ENCODE peak calls at places on chromosomes 12 and 14, in eight cellular contexts. C, I, B, X, Y, K, N and Q are unnamed samples.

GRCh38 chr14:20118795-20119194 is 8.3 kb downstream of the OR4K17 start:
- DNase-seq in C (peak), I (no peak), B (no peak), X (no peak), Y (no peak), K (no peak), N (no peak), Q (no peak)

GRCh38 chr14:91261986-91262549 is 17.6 kb upstream of the GPR68 start:
- DNase-seq in C (no peak), I (no peak), B (no peak), X (no peak), Y (no peak), K (no peak), N (no peak), Q (no peak)

GRCh38 chr12:76266797-76267196 is 81.4 kb downstream of the BBS10 start:
- DNase-seq in C (peak), I (no peak), B (no peak), X (no peak), Y (peak), K (peak), N (no peak), Q (no peak)

GRCh38 chr12:73892181-73892580 is 645.5 kb upstream of the ATXN7L3B start:
- DNase-seq in C (no peak), I (no peak), B (no peak), X (no peak), Y (no peak), K (peak), N (no peak), Q (no peak)

GRCh38 chr12:7125632-7126227 is 3.0 kb downstream of the RBP5 start:
- DNase-seq in C (no peak), I (no peak), B (no peak), X (no peak), Y (no peak), K (no peak), N (no peak), Q (no peak)

GRCh38 chr14:100201701-100202100 is 37.2 kb upstream of the YY1 start:
- DNase-seq in C (no peak), I (no peak), B (no peak), X (no peak), Y (no peak), K (peak), N (no peak), Q (no peak)

GRCh38 chr14:20601522-20601921 is 10.3 kb upstream of the RNASE12 start:
- DNase-seq in C (no peak), I (no peak), B (no peak), X (no peak), Y (no peak), K (no peak), N (no peak), Q (no peak)

GRCh38 chr12:114684098-114684869 is at the start of gene TBX3:
- DNase-seq in C (peak), I (no peak), B (peak), X (peak), Y (peak), K (peak), N (peak), Q (peak)

GRCh38 chr14:77037886-77038511 is 9.5 kb upstream of the IRF2BPL start:
- DNase-seq in C (no peak), I (no peak), B (peak), X (no peak), Y (no peak), K (peak), N (no peak), Q (peak)

GRCh38 chr14:89702151-89702936 is 252.2 kb downstream of the EFCAB11 start:
- DNase-seq in C (no peak), I (no peak), B (no peak), X (no peak), Y (peak), K (peak), N (no peak), Q (no peak)

GRCh38 chr12:28507867-28508266 is 317.6 kb downstream of the CCDC91 start:
- DNase-seq in C (no peak), I (no peak), B (peak), X (no peak), Y (no peak), K (no peak), N (no peak), Q (no peak)

GRCh38 chr14:92880851-92881250 is 42.1 kb upstream of the CHGA start:
- DNase-seq in C (peak), I (peak), B (no peak), X (no peak), Y (peak), K (peak), N (no peak), Q (no peak)

GRCh38 chr12:6465467-6466183 is 4.9 kb downstream of the VAMP1 start:
- DNase-seq in C (peak), I (peak), B (no peak), X (peak), Y (peak), K (peak), N (no peak), Q (no peak)

GRCh38 chr12:52370906-52371608 is 3.8 kb upstream of the KRT85 start:
- DNase-seq in C (no peak), I (no peak), B (peak), X (no peak), Y (peak), K (no peak), N (no peak), Q (no peak)

GRCh38 chr12:53652366-53652765 is 23.5 kb downstream of the ATP5MC2 start:
- DNase-seq in C (no peak), I (no peak), B (no peak), X (no peak), Y (peak), K (no peak), N (no peak), Q (no peak)